ENCODE peak calls at places on chromosomes 12 and 14, in five cellular contexts. K is NCI-H1417 treated with DMSO at 0.1 percent for 48 hours; O is head of caudate nucleus; F is stimulated activated CD8-positive, alpha-beta memory T cell treated with anti-CD3 and anti-CD28 coated beads, Interleukin-12 subunit alpha, Interleukin-12 subunit beta, amount 100 ng/mL, for 4 hours; V is mesothelial cell of epicardium. Q is an unnamed sample.

GRCh38 chr14:67514650-67515385 is 18.3 kb upstream of the PLEKHH1 start:
- DNase-seq in K (no peak), O (peak; percentile 41), F (peak; percentile 17), V (peak; percentile 49), Q (no peak)

GRCh38 chr14:23348297-23348655 is 4.4 kb downstream of the SLC22A17 start:
- DNase-seq in K (no peak), O (no peak), F (no peak), V (no peak), Q (no peak)

GRCh38 chr12:13339538-13339937 is 143.0 kb downstream of the EMP1 start:
- DNase-seq in K (no peak), O (no peak), F (no peak), V (no peak), Q (no peak)

GRCh38 chr14:41419709-41420108 is 187.0 kb upstream of the LRFN5 start:
- DNase-seq in K (no peak), O (no peak), F (no peak), V (no peak), Q (no peak)

GRCh38 chr12:68538722-68539614 is 71.7 kb upstream of the RAP1B start:
- DNase-seq in K (no peak), O (no peak), F (peak; percentile 38), V (no peak), Q (no peak)

GRCh38 chr12:9651265-9651729 is 18.2 kb upstream of the CLEC2D start:
- DNase-seq in K (no peak), O (no peak), F (no peak), V (no peak), Q (no peak)

GRCh38 chr12:28601659-28602058 is 411.4 kb downstream of the CCDC91 start:
- DNase-seq in K (no peak), O (no peak), F (no peak), V (no peak), Q (no peak)

GRCh38 chr12:43676183-43676813 is 82.3 kb downstream of the PUS7L start:
- DNase-seq in K (no peak), O (no peak), F (no peak), V (no peak), Q (no peak)

GRCh38 chr14:69711065-69711464 is 55.9 kb upstream of the SRSF5 start:
- DNase-seq in K (no peak), O (no peak), F (no peak), V (peak; percentile 72), Q (no peak)

GRCh38 chr14:50832935-50833607 is 2.1 kb upstream of the NIN start:
- DNase-seq in K (no peak), O (no peak), F (no peak), V (no peak), Q (peak; percentile 54)

GRCh38 chr12:115979851-115980250 is 297.6 kb downstream of the MED13L start:
- DNase-seq in K (no peak), O (no peak), F (no peak), V (no peak), Q (no peak)

GRCh38 chr12:52876371-52876770 is 27.6 kb upstream of the KRT78 start:
- DNase-seq in K (no peak), O (no peak), F (no peak), V (no peak), Q (no peak)